ENCODE peak calls at places on chromosomes 16 and 17, in eight cellular contexts. E is prostate gland; Z is CD8-positive, alpha-beta memory T cell; J is right lobe of liver; S is astrocyte; N is cardiac muscle cell; K is H1; X is left lung. M is an unnamed sample.

GRCh38 chr17:58313815-58314705 is 14.5 kb downstream of the TSPOAP1 start:
- DNase-seq in E (no peak), Z (no peak), J (no peak), S (no peak), N (no peak), K (no peak), X (no peak), M (no peak)

GRCh38 chr16:30054959-30055553 is 10.5 kb upstream of the ALDOA start:
- DNase-seq in E (peak; percentile 64), Z (no peak), J (no peak), S (no peak), N (peak; percentile 60), K (no peak), X (peak; percentile 41), M (peak; percentile 46)

GRCh38 chr16:85557083-85557975 is 55.8 kb upstream of the GSE1 start:
- DNase-seq in E (no peak), Z (peak; percentile 31), J (peak; percentile 89), S (no peak), N (no peak), K (no peak), X (no peak), M (no peak)

GRCh38 chr17:77319211-77320031 is 178.7 kb downstream of the SEC14L1 start:
- DNase-seq in E (peak; percentile 95), Z (no peak), J (peak; percentile 70), S (peak; percentile 76), N (no peak), K (no peak), X (peak; percentile 92), M (peak; percentile 74)

GRCh38 chr16:49605536-49606241 is 232.1 kb downstream of the C16orf78 start:
- DNase-seq in E (no peak), Z (no peak), J (peak; percentile 10), S (no peak), N (no peak), K (no peak), X (no peak), M (no peak)

GRCh38 chr16:80931985-80932720 is 74.5 kb downstream of the CMC2 start:
- DNase-seq in E (peak; percentile 74), Z (no peak), J (peak; percentile 79), S (peak; percentile 64), N (peak; percentile 62), K (peak; percentile 33), X (peak; percentile 71), M (peak; percentile 34)

GRCh38 chr16:912322-912683 is 58.5 kb downstream of the LMF1 start:
- DNase-seq in E (no peak), Z (no peak), J (no peak), S (no peak), N (no peak), K (no peak), X (no peak), M (no peak)

GRCh38 chr16:2171601-2172178 is 16.1 kb downstream of the TRAF7 start:
- DNase-seq in E (no peak), Z (no peak), J (no peak), S (no peak), N (no peak), K (no peak), X (no peak), M (no peak)

GRCh38 chr17:37813753-37814152 is 68.9 kb upstream of the HNF1B start:
- DNase-seq in E (no peak), Z (no peak), J (no peak), S (peak; percentile 100), N (no peak), K (no peak), X (no peak), M (peak; percentile 94)

GRCh38 chr16:83538707-83539106 is 269.1 kb upstream of the HSBP1 start:
- DNase-seq in E (no peak), Z (no peak), J (no peak), S (no peak), N (no peak), K (no peak), X (no peak), M (no peak)

GRCh38 chr16:12245923-12246290 is 269.4 kb downstream of the SNX29 start:
- DNase-seq in E (no peak), Z (no peak), J (no peak), S (no peak), N (no peak), K (no peak), X (no peak), M (no peak)

GRCh38 chr17:2613089-2613808 is 19.8 kb downstream of the PAFAH1B1 start:
- DNase-seq in E (no peak), Z (no peak), J (no peak), S (no peak), N (no peak), K (no peak), X (no peak), M (no peak)

GRCh38 chr17:83203472-83204221 is 124.2 kb downstream of the METRNL start:
- DNase-seq in E (peak; percentile 3), Z (no peak), J (peak; percentile 47), S (no peak), N (no peak), K (no peak), X (peak; percentile 40), M (no peak)

GRCh38 chr17:13864551-13864950 is 204.8 kb upstream of the COX10 start:
- DNase-seq in E (no peak), Z (no peak), J (no peak), S (peak; percentile 55), N (no peak), K (no peak), X (no peak), M (no peak)

GRCh38 chr17:47250855-47251254 is 2.8 kb upstream of the ITGB3 start:
- DNase-seq in E (no peak), Z (no peak), J (no peak), S (no peak), N (no peak), K (no peak), X (no peak), M (no peak)

GRCh38 chr16:77539336-77539735 is 104.5 kb upstream of the ADAMTS18 start:
- DNase-seq in E (no peak), Z (no peak), J (no peak), S (peak; percentile 23), N (no peak), K (no peak), X (no peak), M (no peak)

GRCh38 chr17:64158411-64158810 is 28.5 kb upstream of the ERN1 start:
- DNase-seq in E (no peak), Z (no peak), J (no peak), S (no peak), N (no peak), K (no peak), X (no peak), M (no peak)

GRCh38 chr16:56860226-56861020 is 4.6 kb upstream of the SLC12A3 start:
- DNase-seq in E (no peak), Z (peak; percentile 17), J (no peak), S (no peak), N (no peak), K (no peak), X (no peak), M (no peak)

DNA sequence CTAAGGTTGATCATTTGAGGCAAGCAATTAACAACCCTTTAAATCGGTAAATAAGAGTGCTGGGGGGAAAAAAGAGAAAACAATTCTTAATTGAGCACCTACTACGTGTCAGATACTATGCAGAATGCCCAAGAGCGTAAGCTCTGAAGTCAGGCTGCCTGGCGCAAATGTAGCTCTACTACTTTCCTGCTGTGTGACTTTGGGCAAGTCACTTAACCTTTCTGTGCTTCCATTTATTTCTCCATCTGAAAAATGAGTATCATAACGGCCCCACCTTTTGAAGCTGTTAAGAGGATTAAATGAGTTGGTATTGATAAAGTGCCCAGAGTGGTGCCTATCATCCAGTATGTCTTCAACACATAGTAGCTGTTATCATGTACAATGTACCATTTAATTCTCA is 102.0 kb downstream of the CACNG3 start:
- DNase-seq in E (no peak), Z (no peak), J (no peak), S (no peak), N (no peak), K (no peak), X (no peak), M (no peak)
- H3K27ac ChIP-seq in E (no peak overlapping the region), Z (no peak overlapping the region), J (no peak overlapping the region), S (no peak overlapping the region), N (no peak overlapping the region), K (no peak overlapping the region), X (no peak overlapping the region), M (no peak overlapping the region)

DNA sequence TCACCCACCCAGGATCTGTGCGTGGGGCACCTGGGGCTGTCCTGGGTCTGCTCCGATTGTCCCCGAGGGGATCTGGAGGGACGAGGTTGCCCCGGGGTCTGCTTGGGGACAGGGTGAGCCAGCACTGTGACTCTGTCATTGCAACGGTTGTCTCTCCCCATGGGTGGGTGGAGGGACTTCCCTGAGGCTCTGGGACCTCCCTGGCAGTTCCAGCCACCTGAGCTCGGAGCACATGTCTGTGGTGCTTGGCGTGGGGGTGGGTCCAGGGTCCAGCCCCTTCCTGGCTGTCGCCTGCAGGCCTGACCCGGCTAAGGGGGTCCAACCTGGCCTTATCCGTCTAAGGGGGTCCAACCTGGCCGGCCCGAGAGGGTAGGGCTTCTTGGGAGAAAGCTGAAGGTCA is 8.5 kb upstream of the CBFA2T3 start:
- DNase-seq in E (no peak), Z (no peak), J (no peak), S (no peak), N (no peak), K (no peak), X (no peak), M (no peak)
- H3K4me1 ChIP-seq in E (no peaks in the 10 kb centered on the region), Z (no peaks in the 10 kb centered on the region), J (no peaks in the 10 kb centered on the region), S (no peaks in the 10 kb centered on the region), N (no peaks in the 10 kb centered on the region), K (no peaks in the 10 kb centered on the region), X (no peaks in the 10 kb centered on the region), M (no peaks in the 10 kb centered on the region)

DNA sequence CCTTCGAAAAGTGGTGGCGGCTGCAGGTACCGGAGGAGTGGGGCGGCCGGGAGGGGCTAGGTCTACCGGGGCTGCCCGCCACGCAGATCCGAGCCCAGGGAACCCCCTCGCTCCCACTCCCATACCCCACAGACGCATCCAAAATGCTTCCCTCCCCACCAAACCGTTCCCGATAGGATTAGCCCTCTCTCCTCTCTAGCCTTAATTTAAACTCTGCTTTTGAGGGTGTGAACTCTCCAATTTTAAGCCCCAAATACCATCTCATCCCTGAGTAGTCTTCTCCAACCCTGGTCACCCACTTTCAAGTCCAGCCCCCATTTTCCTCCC is 260 bp upstream of the CXCL16 start:
- DNase-seq in E (no peak), Z (no peak), J (no peak), S (no peak), N (no peak), K (no peak), X (no peak), M (no peak)
- H3K27ac ChIP-seq in E (peak overlapping the region; percentile 78), Z (no peak overlapping the region), J (peak overlapping the region; percentile 64), S (no peak overlapping the region), N (no peak overlapping the region), K (no peak overlapping the region), X (peak overlapping the region; percentile 88), M (peak overlapping the region; percentile 74)

DNA sequence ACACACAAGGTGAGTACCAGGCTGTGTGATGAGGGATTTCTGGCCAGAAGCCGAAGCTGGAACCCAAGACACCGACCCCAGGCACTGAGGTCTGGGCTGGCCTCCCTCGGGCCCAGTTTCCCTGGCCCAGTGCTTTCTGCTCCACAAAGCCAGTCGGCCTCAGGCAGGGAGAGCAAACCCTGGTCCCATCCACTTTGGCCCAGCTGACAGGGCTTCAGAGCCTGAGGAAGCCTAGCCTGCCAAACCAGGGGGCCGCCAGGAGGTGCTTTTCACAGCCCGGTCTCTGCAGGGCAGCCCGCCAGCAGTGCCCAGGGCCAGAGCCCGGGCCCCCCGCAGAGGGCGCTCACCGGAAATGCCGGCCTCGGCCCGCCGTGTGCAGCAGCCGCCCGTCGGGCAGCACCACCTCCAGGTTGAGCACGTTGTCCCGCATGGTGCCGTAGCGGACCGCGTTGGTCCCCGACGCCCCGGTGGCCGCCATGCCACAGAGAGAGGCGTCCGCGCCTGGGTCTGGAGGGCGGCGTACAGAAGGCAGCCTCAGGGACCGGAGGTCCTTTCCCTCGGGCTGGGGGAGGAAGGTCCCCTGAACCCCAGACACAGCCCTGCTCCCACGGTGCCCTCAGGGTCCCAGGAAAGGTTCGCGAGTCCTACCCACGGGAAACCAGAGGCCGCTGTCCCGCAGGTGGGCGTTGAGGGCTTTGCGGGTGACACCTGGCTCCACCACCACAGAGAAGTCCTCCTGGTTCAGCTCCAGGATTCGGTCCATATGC is 2.2 kb downstream of the LDHD start:
- DNase-seq in E (no peak), Z (no peak), J (no peak), S (no peak), N (no peak), K (no peak), X (no peak), M (no peak)
- H3K4me1 ChIP-seq in E (no peaks in the 10 kb centered on the region), Z (peaks cover 23% of the 10 kb centered on the region), J (no peaks in the 10 kb centered on the region), S (peaks cover 18% of the 10 kb centered on the region), N (peaks cover 18% of the 10 kb centered on the region), K (peaks cover 31% of the 10 kb centered on the region), X (peaks cover 25% of the 10 kb centered on the region), M (peaks cover 14% of the 10 kb centered on the region)